ENCODE peak calls at places on chromosome 21, in seven cellular contexts. One of them, this sample, is unnamed.
A peak's percentile ranks its signal among the peaks of the same experiment; 100 is the strongest.

GRCh38 chr21:37153193-37153934 is 80.3 kb downstream of the TTC3 start:
- DNase-seq in H9: no peak
- DNase-seq in H1: no peak
- DNase-seq in IMR-90: peak; percentile 88
- DNase-seq in mesenchymal stem cell: peak; percentile 26
- DNase-seq in neuronal stem cell: no peak
- DNase-seq in trophoblast cell: peak; percentile 43
- DNase-seq in this sample: no peak

GRCh38 chr21:25735895-25736597 is 1.3 kb downstream of the GABPA start:
- DNase-seq in H9: no peak
- DNase-seq in H1: no peak
- DNase-seq in neuronal stem cell: no peak
- DNase-seq in trophoblast cell: peak; percentile 33
- DNase-seq in IMR-90: peak; percentile 42
- DNase-seq in mesenchymal stem cell: peak; percentile 61
- DNase-seq in this sample: peak; percentile 75

GRCh38 chr21:26389971-26390641 is 183.0 kb downstream of the CYYR1 start:
- DNase-seq in neuronal stem cell: no peak
- DNase-seq in trophoblast cell: peak; percentile 71
- DNase-seq in IMR-90: peak; percentile 21
- DNase-seq in H9: no peak
- DNase-seq in H1: no peak
- DNase-seq in mesenchymal stem cell: peak; percentile 47
- DNase-seq in this sample: peak; percentile 21

GRCh38 chr21:30434033-30434631 is 4.1 kb downstream of the KRTAP13-4 start:
- DNase-seq in IMR-90: no peak
- DNase-seq in neuronal stem cell: peak; percentile 11
- DNase-seq in trophoblast cell: peak; percentile 37
- DNase-seq in mesenchymal stem cell: no peak
- DNase-seq in H9: peak; percentile 76
- DNase-seq in H1: peak; percentile 50
- DNase-seq in this sample: peak; percentile 83

GRCh38 chr21:45551816-45552695 is 9.8 kb upstream of the SLC19A1 start:
- DNase-seq in H9: peak; percentile 33
- DNase-seq in IMR-90: no peak
- DNase-seq in mesenchymal stem cell: no peak
- DNase-seq in neuronal stem cell: no peak
- DNase-seq in H1: no peak
- DNase-seq in trophoblast cell: no peak
- DNase-seq in this sample: no peak

GRCh38 chr21:18529253-18529652 is 125.7 kb upstream of the TMPRSS15 start:
- DNase-seq in H1: no peak
- DNase-seq in trophoblast cell: no peak
- DNase-seq in mesenchymal stem cell: peak; percentile 43
- DNase-seq in H9: no peak
- DNase-seq in IMR-90: no peak
- DNase-seq in neuronal stem cell: no peak
- DNase-seq in this sample: no peak

GRCh38 chr21:34795152-34796141 is 126.7 kb downstream of the CLIC6 start:
- DNase-seq in H1: no peak
- DNase-seq in trophoblast cell: peak; percentile 56
- DNase-seq in neuronal stem cell: no peak
- DNase-seq in IMR-90: peak; percentile 77
- DNase-seq in mesenchymal stem cell: peak; percentile 93
- DNase-seq in H9: no peak
- DNase-seq in this sample: no peak

GRCh38 chr21:17506936-17507335 is 5.9 kb upstream of the CXADR start:
- DNase-seq in neuronal stem cell: no peak
- DNase-seq in trophoblast cell: no peak
- DNase-seq in H9: no peak
- DNase-seq in IMR-90: no peak
- DNase-seq in mesenchymal stem cell: no peak
- DNase-seq in H1: no peak
- DNase-seq in this sample: peak; percentile 43

GRCh38 chr21:40800126-40800525 is 46.8 kb downstream of the DSCAM start:
- DNase-seq in H9: no peak
- DNase-seq in neuronal stem cell: no peak
- DNase-seq in H1: no peak
- DNase-seq in IMR-90: no peak
- DNase-seq in mesenchymal stem cell: no peak
- DNase-seq in trophoblast cell: no peak
- DNase-seq in this sample: no peak

GRCh38 chr21:45318556-45319341 is 31.1 kb upstream of the POFUT2 start:
- DNase-seq in mesenchymal stem cell: peak; percentile 97
- DNase-seq in neuronal stem cell: no peak
- DNase-seq in H9: peak; percentile 27
- DNase-seq in IMR-90: peak; percentile 54
- DNase-seq in trophoblast cell: no peak
- DNase-seq in H1: no peak
- DNase-seq in this sample: no peak

DNA sequence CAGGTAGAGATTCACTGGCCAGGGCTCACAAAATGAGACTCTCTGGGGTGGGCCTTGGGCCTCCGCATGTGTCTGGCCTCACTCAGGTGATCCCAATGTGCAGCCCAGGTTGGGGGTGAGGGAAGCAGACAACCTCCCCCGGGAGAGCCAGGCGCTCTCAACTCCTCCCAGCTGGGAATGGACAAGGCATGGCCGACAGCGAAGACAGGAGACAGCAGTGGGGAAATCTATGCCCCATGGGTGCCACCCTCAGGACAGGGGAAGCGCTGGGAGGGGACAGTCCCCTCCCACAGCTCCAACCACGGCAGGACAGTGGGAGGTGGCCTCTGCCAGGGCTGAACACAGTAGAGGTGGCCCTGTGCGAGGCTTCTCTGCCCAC is 47.7 kb downstream of the PRDM15 start:
- DNase-seq in trophoblast cell: no peak
- DNase-seq in IMR-90: no peak
- DNase-seq in H1: no peak
- DNase-seq in mesenchymal stem cell: no peak
- DNase-seq in H9: no peak
- DNase-seq in neuronal stem cell: no peak
- DNase-seq in this sample: no peak
- H2BK120ac ChIP-seq in trophoblast cell: no peak overlapping the region
- H2BK120ac ChIP-seq in IMR-90: no peak overlapping the region
- H2BK120ac ChIP-seq in H1: no peak overlapping the region
- H2BK120ac ChIP-seq in mesenchymal stem cell: no peak overlapping the region
- H2BK120ac ChIP-seq in H9: no peak overlapping the region
- H2BK120ac ChIP-seq in neuronal stem cell: no peak overlapping the region
- H2BK120ac ChIP-seq in this sample: no peak overlapping the region

GRCh38 chr21:33461538-33462250 is 18.1 kb downstream of the TMEM50B start:
- DNase-seq in H1: no peak
- DNase-seq in trophoblast cell: no peak
- DNase-seq in neuronal stem cell: no peak
- DNase-seq in H9: no peak
- DNase-seq in IMR-90: no peak
- DNase-seq in mesenchymal stem cell: no peak
- DNase-seq in this sample: no peak
- H2AK5ac ChIP-seq in H1: no peak overlapping the region
- H2AK5ac ChIP-seq in trophoblast cell: no peak overlapping the region
- H2AK5ac ChIP-seq in neuronal stem cell: no peak overlapping the region
- H2AK5ac ChIP-seq in H9: no peak overlapping the region
- H2AK5ac ChIP-seq in IMR-90: no peak overlapping the region
- H2AK5ac ChIP-seq in mesenchymal stem cell: no peak overlapping the region
- H2AK5ac ChIP-seq in this sample: no peak overlapping the region

GRCh38 chr21:42234464-42235241 is 15.7 kb downstream of the ABCG1 start:
- DNase-seq in IMR-90: peak; percentile 45
- DNase-seq in H9: peak; percentile 57
- DNase-seq in neuronal stem cell: peak; percentile 79
- DNase-seq in trophoblast cell: peak; percentile 82
- DNase-seq in H1: no peak
- DNase-seq in mesenchymal stem cell: peak; percentile 44
- DNase-seq in this sample: peak; percentile 79
- H3K4me1 ChIP-seq in IMR-90: peaks cover 21% of the 10 kb centered on the region
- H3K4me1 ChIP-seq in H9: no peaks in the 10 kb centered on the region
- H3K4me1 ChIP-seq in neuronal stem cell: peaks cover 25% of the 10 kb centered on the region
- H3K4me1 ChIP-seq in trophoblast cell: peaks cover 17% of the 10 kb centered on the region
- H3K4me1 ChIP-seq in H1: peaks cover 13% of the 10 kb centered on the region
- H3K4me1 ChIP-seq in mesenchymal stem cell: peaks cover 16% of the 10 kb centered on the region
- H3K4me1 ChIP-seq in this sample: peaks cover 2% of the 10 kb centered on the region

DNA sequence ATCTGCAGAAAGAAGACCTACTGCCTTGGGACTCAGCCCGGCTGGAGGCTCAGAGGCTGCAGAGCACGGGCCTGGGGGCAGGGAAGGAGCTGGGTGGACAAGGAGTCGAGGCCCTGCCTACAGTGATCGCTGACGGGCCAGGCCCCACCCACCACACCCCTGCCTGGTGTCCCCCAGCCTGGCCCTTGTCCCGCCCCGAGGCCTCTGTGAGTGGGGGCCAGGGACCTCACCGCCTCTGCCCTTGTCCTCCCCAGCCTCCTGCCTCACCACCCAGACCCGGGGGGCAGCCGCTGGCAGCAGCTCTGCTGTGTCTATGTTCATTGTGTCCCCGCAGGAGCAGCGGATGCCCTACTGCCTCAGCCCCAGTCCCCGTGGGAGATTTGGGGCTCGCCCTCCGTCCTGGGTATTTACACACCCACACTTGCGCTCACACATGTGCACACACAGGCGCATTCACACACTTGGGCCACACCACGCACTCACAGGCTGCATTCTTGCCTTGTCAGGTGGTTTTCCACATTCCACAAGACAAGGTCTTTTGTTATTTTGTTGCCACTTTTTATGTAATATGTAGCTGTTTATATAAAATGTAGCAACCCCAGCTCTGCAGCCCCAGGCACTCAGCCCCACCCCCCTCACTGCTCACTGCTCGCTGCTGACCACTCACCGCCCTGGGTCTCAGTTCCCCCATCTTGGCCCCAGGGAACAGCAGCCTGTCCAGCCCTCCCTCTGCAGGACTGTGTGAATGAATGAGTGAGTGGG is 7.3 kb downstream of the PFKL start:
- DNase-seq in IMR-90: peak; percentile 18
- DNase-seq in trophoblast cell: no peak
- DNase-seq in mesenchymal stem cell: no peak
- DNase-seq in H9: no peak
- DNase-seq in H1: no peak
- DNase-seq in neuronal stem cell: no peak
- DNase-seq in this sample: no peak
- H2BK120ac ChIP-seq in IMR-90: no peak overlapping the region
- H2BK120ac ChIP-seq in trophoblast cell: no peak overlapping the region
- H2BK120ac ChIP-seq in mesenchymal stem cell: no peak overlapping the region
- H2BK120ac ChIP-seq in H9: no peak overlapping the region
- H2BK120ac ChIP-seq in H1: no peak overlapping the region
- H2BK120ac ChIP-seq in neuronal stem cell: no peak overlapping the region
- H2BK120ac ChIP-seq in this sample: no peak overlapping the region